ENCODE peak calls at places on chromosomes 5 and 9, in eight cellular contexts. One of them, this sample, is unnamed. For H3K27me3, the result is how much of the 10 kb centered on the place peaks cover.

GRCh38 chr5:56585973-56586740 is 229.2 kb upstream of the MAP3K1 start:
- DNase-seq in tibial artery: peak
- DNase-seq in adrenal gland: peak
- DNase-seq in dorsolateral prefrontal cortex: no peak
- DNase-seq in CD8-positive, alpha-beta T cell: no peak
- DNase-seq in heart left ventricle: peak
- DNase-seq in mammary epithelial cell: no peak
- DNase-seq in HCT116: no peak
- DNase-seq in this sample: no peak

GRCh38 chr9:130590305-130590704 is 10.9 kb downstream of the FUBP3 start:
- DNase-seq in adrenal gland: no peak
- DNase-seq in tibial artery: no peak
- DNase-seq in mammary epithelial cell: no peak
- DNase-seq in CD8-positive, alpha-beta T cell: no peak
- DNase-seq in heart left ventricle: no peak
- DNase-seq in HCT116: no peak
- DNase-seq in dorsolateral prefrontal cortex: no peak
- DNase-seq in this sample: no peak

GRCh38 chr5:160311491-160312138 is 749 bp downstream of the CCNJL start:
- DNase-seq in tibial artery: no peak
- DNase-seq in heart left ventricle: peak
- DNase-seq in dorsolateral prefrontal cortex: no peak
- DNase-seq in mammary epithelial cell: no peak
- DNase-seq in adrenal gland: peak
- DNase-seq in CD8-positive, alpha-beta T cell: no peak
- DNase-seq in HCT116: no peak
- DNase-seq in this sample: no peak

GRCh38 chr5:142697846-142698245 is 12.0 kb upstream of the FGF1 start:
- DNase-seq in CD8-positive, alpha-beta T cell: no peak
- DNase-seq in mammary epithelial cell: no peak
- DNase-seq in adrenal gland: no peak
- DNase-seq in tibial artery: peak
- DNase-seq in dorsolateral prefrontal cortex: no peak
- DNase-seq in heart left ventricle: peak
- DNase-seq in HCT116: no peak
- DNase-seq in this sample: no peak

GRCh38 chr5:21644032-21644431 is 1209.1 kb downstream of the CDH12 start:
- DNase-seq in mammary epithelial cell: no peak
- DNase-seq in HCT116: no peak
- DNase-seq in tibial artery: no peak
- DNase-seq in dorsolateral prefrontal cortex: no peak
- DNase-seq in CD8-positive, alpha-beta T cell: no peak
- DNase-seq in heart left ventricle: no peak
- DNase-seq in adrenal gland: no peak
- DNase-seq in this sample: no peak

GRCh38 chr9:98927724-98928123 is 16.0 kb upstream of the COL15A1 start:
- DNase-seq in tibial artery: no peak
- DNase-seq in heart left ventricle: no peak
- DNase-seq in mammary epithelial cell: no peak
- DNase-seq in CD8-positive, alpha-beta T cell: no peak
- DNase-seq in dorsolateral prefrontal cortex: no peak
- DNase-seq in adrenal gland: peak
- DNase-seq in HCT116: no peak
- DNase-seq in this sample: no peak

GRCh38 chr5:31156761-31157160 is 36.7 kb upstream of the CDH6 start:
- DNase-seq in HCT116: no peak
- DNase-seq in mammary epithelial cell: no peak
- DNase-seq in heart left ventricle: no peak
- DNase-seq in tibial artery: no peak
- DNase-seq in CD8-positive, alpha-beta T cell: no peak
- DNase-seq in dorsolateral prefrontal cortex: no peak
- DNase-seq in adrenal gland: no peak
- DNase-seq in this sample: no peak

GRCh38 chr5:122490718-122491117 is 178.7 kb downstream of the SNCAIP start:
- DNase-seq in mammary epithelial cell: no peak
- DNase-seq in CD8-positive, alpha-beta T cell: no peak
- DNase-seq in adrenal gland: no peak
- DNase-seq in heart left ventricle: no peak
- DNase-seq in HCT116: no peak
- DNase-seq in tibial artery: no peak
- DNase-seq in dorsolateral prefrontal cortex: no peak
- DNase-seq in this sample: no peak

GRCh38 chr5:149464796-149465489 is 85.9 kb upstream of the IL17B start:
- DNase-seq in mammary epithelial cell: no peak
- DNase-seq in CD8-positive, alpha-beta T cell: no peak
- DNase-seq in adrenal gland: peak
- DNase-seq in tibial artery: peak
- DNase-seq in heart left ventricle: peak
- DNase-seq in HCT116: no peak
- DNase-seq in dorsolateral prefrontal cortex: no peak
- DNase-seq in this sample: no peak

GRCh38 chr5:107425541-107426031 is 245.2 kb downstream of the EFNA5 start:
- DNase-seq in dorsolateral prefrontal cortex: no peak
- DNase-seq in mammary epithelial cell: peak
- DNase-seq in tibial artery: no peak
- DNase-seq in CD8-positive, alpha-beta T cell: no peak
- DNase-seq in adrenal gland: no peak
- DNase-seq in heart left ventricle: no peak
- DNase-seq in HCT116: peak
- DNase-seq in this sample: peak

GRCh38 chr9:37840560-37841194 is 40.1 kb downstream of the DCAF10 start:
- DNase-seq in heart left ventricle: no peak
- DNase-seq in tibial artery: no peak
- DNase-seq in mammary epithelial cell: peak
- DNase-seq in dorsolateral prefrontal cortex: no peak
- DNase-seq in HCT116: peak
- DNase-seq in CD8-positive, alpha-beta T cell: no peak
- DNase-seq in adrenal gland: no peak
- DNase-seq in this sample: peak

GRCh38 chr5:147223951-147224791 is 10.7 kb upstream of the STK32A start:
- DNase-seq in tibial artery: no peak
- DNase-seq in HCT116: peak
- DNase-seq in mammary epithelial cell: peak
- DNase-seq in dorsolateral prefrontal cortex: no peak
- DNase-seq in CD8-positive, alpha-beta T cell: no peak
- DNase-seq in heart left ventricle: no peak
- DNase-seq in adrenal gland: peak
- DNase-seq in this sample: no peak

GRCh38 chr9:123678038-123678877 is 251.7 kb downstream of the DENND1A start:
- DNase-seq in mammary epithelial cell: no peak
- DNase-seq in tibial artery: no peak
- DNase-seq in HCT116: no peak
- DNase-seq in heart left ventricle: no peak
- DNase-seq in adrenal gland: no peak
- DNase-seq in CD8-positive, alpha-beta T cell: no peak
- DNase-seq in dorsolateral prefrontal cortex: no peak
- DNase-seq in this sample: no peak

GRCh38 chr9:132354645-132355355 is at the start of gene SETX:
- DNase-seq in heart left ventricle: peak
- DNase-seq in mammary epithelial cell: peak
- DNase-seq in adrenal gland: peak
- DNase-seq in HCT116: peak
- DNase-seq in dorsolateral prefrontal cortex: peak
- DNase-seq in CD8-positive, alpha-beta T cell: peak
- DNase-seq in tibial artery: peak
- DNase-seq in this sample: peak

GRCh38 chr5:98763001-98763630 is 10.3 kb upstream of the RGMB start:
- DNase-seq in CD8-positive, alpha-beta T cell: no peak
- DNase-seq in HCT116: no peak
- DNase-seq in dorsolateral prefrontal cortex: no peak
- DNase-seq in tibial artery: no peak
- DNase-seq in adrenal gland: no peak
- DNase-seq in heart left ventricle: no peak
- DNase-seq in mammary epithelial cell: no peak
- DNase-seq in this sample: peak

GRCh38 chr9:71814226-71814625 is 45.9 kb upstream of the CEMIP2 start:
- DNase-seq in dorsolateral prefrontal cortex: no peak
- DNase-seq in heart left ventricle: peak
- DNase-seq in adrenal gland: no peak
- DNase-seq in HCT116: no peak
- DNase-seq in mammary epithelial cell: no peak
- DNase-seq in CD8-positive, alpha-beta T cell: no peak
- DNase-seq in tibial artery: no peak
- DNase-seq in this sample: no peak

GRCh38 chr9:71806916-71807315 is 38.6 kb upstream of the CEMIP2 start:
- DNase-seq in CD8-positive, alpha-beta T cell: peak
- DNase-seq in adrenal gland: peak
- DNase-seq in dorsolateral prefrontal cortex: peak
- DNase-seq in mammary epithelial cell: peak
- DNase-seq in tibial artery: peak
- DNase-seq in heart left ventricle: peak
- DNase-seq in HCT116: peak
- DNase-seq in this sample: peak

GRCh38 chr9:71814805-71815204 is 46.5 kb upstream of the CEMIP2 start:
- DNase-seq in mammary epithelial cell: no peak
- DNase-seq in adrenal gland: no peak
- DNase-seq in HCT116: no peak
- DNase-seq in heart left ventricle: peak
- DNase-seq in dorsolateral prefrontal cortex: no peak
- DNase-seq in tibial artery: no peak
- DNase-seq in CD8-positive, alpha-beta T cell: no peak
- DNase-seq in this sample: no peak

GRCh38 chr9:71816782-71817549 is 48.7 kb upstream of the CEMIP2 start:
- DNase-seq in tibial artery: no peak
- DNase-seq in CD8-positive, alpha-beta T cell: no peak
- DNase-seq in HCT116: no peak
- DNase-seq in dorsolateral prefrontal cortex: no peak
- DNase-seq in mammary epithelial cell: no peak
- DNase-seq in heart left ventricle: no peak
- DNase-seq in adrenal gland: no peak
- DNase-seq in this sample: no peak

DNA sequence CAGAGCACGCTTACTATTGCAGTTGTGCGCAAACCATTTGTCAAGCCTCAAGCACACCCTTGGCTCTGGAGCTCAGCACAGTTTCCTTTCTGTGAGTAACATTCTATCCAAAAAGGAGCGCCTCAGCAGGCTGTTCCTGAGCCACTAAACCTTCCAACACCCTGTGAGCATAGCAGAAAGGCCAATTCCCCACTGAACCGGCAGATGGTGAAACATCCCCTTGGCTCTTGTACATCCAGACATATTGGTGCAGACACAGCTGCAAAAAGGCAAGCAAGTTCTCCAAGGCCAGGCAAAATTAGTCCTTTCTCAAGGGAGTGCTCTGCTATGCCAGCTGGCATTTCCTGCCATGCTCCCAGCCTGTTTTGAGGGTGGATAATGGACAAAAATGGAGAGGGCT is 44.1 kb upstream of the CEMIP2 start:
- DNase-seq in CD8-positive, alpha-beta T cell: no peak
- DNase-seq in mammary epithelial cell: no peak
- DNase-seq in adrenal gland: no peak
- DNase-seq in heart left ventricle: peak
- DNase-seq in tibial artery: peak
- DNase-seq in HCT116: no peak
- DNase-seq in dorsolateral prefrontal cortex: peak
- DNase-seq in this sample: no peak
- TF ChIP-seq CTCF in CD8-positive, alpha-beta T cell: no peak
- TF ChIP-seq CTCF in mammary epithelial cell: no peak
- TF ChIP-seq CTCF in adrenal gland: no peak
- TF ChIP-seq CTCF in heart left ventricle: peak
- TF ChIP-seq CTCF in tibial artery: peak
- TF ChIP-seq CTCF in HCT116: no peak
- TF ChIP-seq CTCF in dorsolateral prefrontal cortex: peak
- TF ChIP-seq CTCF in this sample: peak

GRCh38 chr5:75055727-75056144 is 3.4 kb upstream of the GCNT4 start:
- DNase-seq in dorsolateral prefrontal cortex: no peak
- DNase-seq in mammary epithelial cell: no peak
- DNase-seq in CD8-positive, alpha-beta T cell: no peak
- DNase-seq in tibial artery: no peak
- DNase-seq in HCT116: no peak
- DNase-seq in adrenal gland: no peak
- DNase-seq in heart left ventricle: no peak
- DNase-seq in this sample: no peak
- H3K4me3 ChIP-seq in dorsolateral prefrontal cortex: no peak
- H3K4me3 ChIP-seq in mammary epithelial cell: no peak
- H3K4me3 ChIP-seq in CD8-positive, alpha-beta T cell: no peak
- H3K4me3 ChIP-seq in tibial artery: no peak
- H3K4me3 ChIP-seq in HCT116: no peak
- H3K4me3 ChIP-seq in adrenal gland: no peak
- H3K4me3 ChIP-seq in heart left ventricle: no peak
- H3K4me3 ChIP-seq in this sample: no peak

GRCh38 chr9:120353501-120353900 is 226.5 kb downstream of the CDK5RAP2 start:
- DNase-seq in HCT116: no peak
- DNase-seq in dorsolateral prefrontal cortex: no peak
- DNase-seq in heart left ventricle: no peak
- DNase-seq in tibial artery: no peak
- DNase-seq in CD8-positive, alpha-beta T cell: no peak
- DNase-seq in adrenal gland: peak
- DNase-seq in mammary epithelial cell: no peak
- DNase-seq in this sample: peak
- H3K27me3 ChIP-seq in HCT116: under half
- H3K27me3 ChIP-seq in dorsolateral prefrontal cortex: under half
- H3K27me3 ChIP-seq in heart left ventricle: under half
- H3K27me3 ChIP-seq in tibial artery: under half
- H3K27me3 ChIP-seq in CD8-positive, alpha-beta T cell: under half
- H3K27me3 ChIP-seq in adrenal gland: under half
- H3K27me3 ChIP-seq in mammary epithelial cell: under half
- H3K27me3 ChIP-seq in this sample: under half

GRCh38 chr9:87080512-87081225 is 133.4 kb upstream of the GAS1 start:
- DNase-seq in dorsolateral prefrontal cortex: no peak
- DNase-seq in CD8-positive, alpha-beta T cell: no peak
- DNase-seq in HCT116: no peak
- DNase-seq in adrenal gland: no peak
- DNase-seq in tibial artery: no peak
- DNase-seq in heart left ventricle: no peak
- DNase-seq in mammary epithelial cell: no peak
- DNase-seq in this sample: no peak
- TF ChIP-seq CTCF in dorsolateral prefrontal cortex: no peak
- TF ChIP-seq CTCF in CD8-positive, alpha-beta T cell: no peak
- TF ChIP-seq CTCF in HCT116: peak
- TF ChIP-seq CTCF in adrenal gland: no peak
- TF ChIP-seq CTCF in tibial artery: no peak
- TF ChIP-seq CTCF in heart left ventricle: peak
- TF ChIP-seq CTCF in mammary epithelial cell: no peak
- TF ChIP-seq CTCF in this sample: no peak

DNA sequence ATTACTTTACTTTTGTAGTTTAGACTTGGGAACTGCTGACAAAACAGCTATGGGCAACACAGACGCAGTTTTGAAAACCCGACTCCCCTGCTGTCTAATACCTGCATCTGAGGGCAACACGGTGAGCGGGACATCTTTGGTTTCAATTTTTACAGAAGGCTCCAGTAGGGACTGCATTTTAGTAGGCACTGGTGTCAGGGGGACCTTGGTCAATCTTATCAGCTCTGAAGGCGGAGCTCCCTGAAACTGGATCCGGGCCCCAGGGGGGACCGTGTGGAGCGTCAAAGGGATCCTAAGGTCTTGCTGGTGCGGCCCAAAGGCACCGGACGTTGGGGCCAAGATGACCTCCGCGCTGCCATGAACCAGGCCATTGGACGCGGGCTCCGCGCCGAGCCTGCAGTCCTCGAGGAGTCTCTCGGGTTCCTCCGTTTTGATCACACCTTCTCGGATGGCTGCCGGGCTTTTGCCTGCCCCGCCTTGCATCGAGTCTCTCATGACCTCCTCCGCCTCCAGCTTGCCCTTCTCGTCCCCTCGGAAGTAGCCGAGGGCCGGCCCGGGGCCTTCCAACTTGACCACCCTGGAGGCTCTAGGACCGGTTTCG is 1.1 kb downstream of the SOX30 start:
- DNase-seq in dorsolateral prefrontal cortex: no peak
- DNase-seq in CD8-positive, alpha-beta T cell: no peak
- DNase-seq in heart left ventricle: peak
- DNase-seq in mammary epithelial cell: no peak
- DNase-seq in tibial artery: no peak
- DNase-seq in adrenal gland: no peak
- DNase-seq in HCT116: no peak
- DNase-seq in this sample: no peak
- H3K4me3 ChIP-seq in dorsolateral prefrontal cortex: peak
- H3K4me3 ChIP-seq in CD8-positive, alpha-beta T cell: peak
- H3K4me3 ChIP-seq in heart left ventricle: no peak
- H3K4me3 ChIP-seq in mammary epithelial cell: no peak
- H3K4me3 ChIP-seq in tibial artery: peak
- H3K4me3 ChIP-seq in adrenal gland: peak
- H3K4me3 ChIP-seq in HCT116: no peak
- H3K4me3 ChIP-seq in this sample: no peak

GRCh38 chr9:121138973-121139372 is 62.7 kb downstream of the RAB14 start:
- DNase-seq in adrenal gland: no peak
- DNase-seq in heart left ventricle: no peak
- DNase-seq in CD8-positive, alpha-beta T cell: no peak
- DNase-seq in tibial artery: no peak
- DNase-seq in HCT116: no peak
- DNase-seq in mammary epithelial cell: no peak
- DNase-seq in dorsolateral prefrontal cortex: no peak
- DNase-seq in this sample: no peak
- H3K27me3 ChIP-seq in adrenal gland: under half
- H3K27me3 ChIP-seq in heart left ventricle: under half
- H3K27me3 ChIP-seq in CD8-positive, alpha-beta T cell: under half
- H3K27me3 ChIP-seq in tibial artery: under half
- H3K27me3 ChIP-seq in HCT116: under half
- H3K27me3 ChIP-seq in mammary epithelial cell: under half
- H3K27me3 ChIP-seq in dorsolateral prefrontal cortex: under half
- H3K27me3 ChIP-seq in this sample: under half

This sample was measured in AG04450.